ENCODE peak calls at places on chromosome 11, in seven cellular contexts. E is hypothalamus; S is CD8-positive, alpha-beta memory T cell; Q is posterior cingulate gyrus; P is activated T-cell treated with anti-CD3 and anti-CD28 coated beads, Interleukin-2, amount 50 U/mL, for 1 hour; R is stromal cell of bone marrow; F is retinal pigment epithelial cell. A is an unnamed sample.
A peak's percentile ranks its signal among the peaks of the same experiment; 100 is the strongest.

GRCh38 chr11:60905551-60906113 is 753 bp downstream of the PRPF19 start:
- DNase-seq in R (peak; percentile 36), Q (no peak), P (no peak), S (no peak), F (no peak), E (no peak), A (no peak)

GRCh38 chr11:62516736-62517371 is 29.8 kb downstream of the AHNAK start:
- DNase-seq in E (no peak), F (no peak), R (no peak), P (no peak), S (no peak), Q (no peak), A (no peak)

GRCh38 chr11:69385832-69386415 is 92.0 kb downstream of the MYEOV start:
- DNase-seq in Q (no peak), R (no peak), F (no peak), S (no peak), E (no peak), P (peak; percentile 5), A (no peak)

GRCh38 chr11:66017354-66017753 is 5.5 kb downstream of the CST6 start:
- DNase-seq in F (no peak), S (no peak), E (no peak), P (no peak), R (no peak), Q (no peak), A (no peak)

GRCh38 chr11:96111308-96111707 is 187.4 kb upstream of the MTMR2 start:
- DNase-seq in Q (no peak), R (no peak), S (no peak), E (no peak), F (no peak), P (no peak), A (no peak)

GRCh38 chr11:774873-775592 is 2.3 kb downstream of the GATD1 start:
- DNase-seq in R (no peak), F (no peak), E (no peak), P (no peak), Q (no peak), S (no peak), A (no peak)

GRCh38 chr11:43632171-43632570 is 48.4 kb upstream of the HSD17B12 start:
- DNase-seq in R (no peak), E (no peak), P (no peak), Q (no peak), S (no peak), F (no peak), A (no peak)

GRCh38 chr11:56624661-56625110 is 10.0 kb upstream of the OR5M1 start:
- DNase-seq in E (no peak), F (peak; percentile 0), Q (no peak), R (peak; percentile 36), S (no peak), P (no peak), A (peak; percentile 10)

GRCh38 chr11:1092145-1092670 is 17.5 kb downstream of the MUC2 start:
- DNase-seq in S (no peak), R (no peak), F (no peak), Q (no peak), P (no peak), E (no peak), A (no peak)

GRCh38 chr11:69934861-69935494 is 115.8 kb upstream of the FGF3 start:
- DNase-seq in P (no peak), E (no peak), S (no peak), F (no peak), Q (no peak), R (no peak), A (no peak)

GRCh38 chr11:79439893-79440450 is 858 bp downstream of the TENM4 start:
- DNase-seq in S (no peak), R (no peak), E (peak; percentile 51), Q (peak; percentile 18), P (no peak), F (no peak), A (no peak)

GRCh38 chr11:46511352-46511751 is 82.5 kb downstream of the AMBRA1 start:
- DNase-seq in Q (no peak), S (no peak), E (no peak), P (no peak), F (no peak), R (no peak), A (no peak)